ENCODE peak calls at places on chromosome 22, in four cellular contexts. Z is Peyer's patch; V is effector memory CD4-positive, alpha-beta T cell; J is cardiac fibroblast. X is an unnamed sample.

GRCh38 chr22:36775589-36775965 is 342 bp downstream of the IFT27 start:
- DNase-seq in V (peak; percentile 32), J (peak; percentile 26), Z (no peak), X (no peak)

GRCh38 chr22:45612451-45612901 is 59.2 kb upstream of the ATXN10 start:
- DNase-seq in Z (no peak), V (no peak), J (peak; percentile 80), X (peak; percentile 85)

GRCh38 chr22:26912985-26913384 is 255.6 kb downstream of the MIAT start:
- DNase-seq in J (no peak), Z (no peak), V (no peak), X (no peak)

GRCh38 chr22:36988075-36988474 is 31.2 kb downstream of the TST start:
- DNase-seq in J (no peak), V (no peak), Z (no peak), X (no peak)

GRCh38 chr22:30694638-30695350 is at the start of gene OSBP2:
- DNase-seq in V (no peak), J (no peak), Z (peak; percentile 69), X (no peak)

GRCh38 chr22:29152381-29153138 is 53.1 kb upstream of the EMID1 start:
- DNase-seq in V (no peak), Z (no peak), J (peak; percentile 34), X (no peak)

GRCh38 chr22:27792452-27793165 is 8.9 kb downstream of the MN1 start:
- DNase-seq in J (no peak), Z (no peak), V (no peak), X (no peak)

GRCh38 chr22:29265306-29265705 is 2.5 kb downstream of the RHBDD3 start:
- DNase-seq in V (no peak), Z (no peak), J (no peak), X (no peak)

GRCh38 chr22:31039393-31039792 is 41.7 kb upstream of the SMTN start:
- DNase-seq in J (peak; percentile 59), V (no peak), Z (no peak), X (no peak)

GRCh38 chr22:22120160-22120559 is 124.4 kb upstream of the VPREB1 start:
- DNase-seq in Z (no peak), J (no peak), V (no peak), X (no peak)

GRCh38 chr22:22166941-22167713 is 77.5 kb upstream of the VPREB1 start:
- DNase-seq in V (no peak), J (no peak), Z (no peak), X (no peak)

GRCh38 chr22:45200862-45201511 is 37.3 kb downstream of the NUP50 start:
- DNase-seq in J (no peak), V (no peak), Z (no peak), X (peak; percentile 61)

GRCh38 chr22:30969532-30970355 is 679 bp downstream of the TUG1 start:
- DNase-seq in J (peak; percentile 63), Z (peak; percentile 75), V (peak; percentile 30), X (peak; percentile 0)

GRCh38 chr22:45980776-45981175 is 3.8 kb upstream of the WNT7B start:
- DNase-seq in J (no peak), V (no peak), Z (no peak), X (no peak)

GRCh38 chr22:31578171-31578570 is 81.8 kb downstream of the SFI1 start:
- DNase-seq in V (no peak), J (no peak), Z (no peak), X (no peak)

GRCh38 chr22:27150530-27150909 is 493.1 kb downstream of the MIAT start:
- DNase-seq in V (no peak), J (no peak), Z (no peak), X (no peak)

GRCh38 chr22:35437038-35437437 is 37.1 kb downstream of the MCM5 start:
- DNase-seq in J (no peak), Z (no peak), V (no peak), X (no peak)

GRCh38 chr22:19937616-19938473 is 3.7 kb upstream of the COMT start:
- DNase-seq in V (no peak), J (no peak), Z (no peak), X (no peak)

GRCh38 chr22:35324067-35324466 is 24.4 kb downstream of the TOM1 start:
- DNase-seq in J (no peak), V (no peak), Z (no peak), X (no peak)

GRCh38 chr22:38513063-38513462 is 7.0 kb upstream of the DDX17 start:
- DNase-seq in J (no peak), V (no peak), Z (no peak), X (no peak)

GRCh38 chr22:37299969-37300509 is 17.7 kb downstream of the CYTH4 start:
- DNase-seq in V (no peak), Z (no peak), J (no peak), X (no peak)

GRCh38 chr22:30865656-30866055 is 102.9 kb downstream of the MORC2 start:
- DNase-seq in J (no peak), V (no peak), Z (peak; percentile 37), X (no peak)

GRCh38 chr22:37905534-37906363 is at the start of gene MICALL1:
- DNase-seq in Z (peak; percentile 87), J (peak; percentile 78), V (peak; percentile 53), X (peak; percentile 43)

GRCh38 chr22:28817919-28818859 is 17.8 kb upstream of the XBP1 start:
- DNase-seq in Z (no peak), J (no peak), V (no peak), X (no peak)

GRCh38 chr22:35587447-35587870 is 29.7 kb downstream of the MB start:
- DNase-seq in V (no peak), Z (no peak), J (peak; percentile 35), X (no peak)

GRCh38 chr22:29799217-29799680 is 32.1 kb downstream of the UQCR10 start:
- DNase-seq in V (no peak), Z (no peak), J (peak; percentile 97), X (peak; percentile 76)

GRCh38 chr22:26364066-26365015 is 64.7 kb upstream of the ASPHD2 start:
- DNase-seq in V (peak; percentile 19), J (peak; percentile 88), Z (no peak), X (peak; percentile 36)

GRCh38 chr22:21766933-21767462 is 31.4 kb upstream of the YPEL1 start:
- DNase-seq in J (no peak), V (peak; percentile 33), Z (no peak), X (no peak)

GRCh38 chr22:42296381-42296853 is 26.0 kb upstream of the TCF20 start:
- DNase-seq in J (no peak), Z (no peak), V (no peak), X (no peak)

GRCh38 chr22:45574069-45574703 is 71.5 kb downstream of the FBLN1 start:
- DNase-seq in J (no peak), Z (peak; percentile 42), V (no peak), X (no peak)

GRCh38 chr22:36453266-36453607 is 28.2 kb downstream of the TXN2 start:
- DNase-seq in Z (no peak), V (no peak), J (no peak), X (no peak)

GRCh38 chr22:37229012-37229804 is 14.9 kb downstream of the RAC2 start:
- DNase-seq in Z (no peak), J (peak; percentile 92), V (no peak), X (peak; percentile 67)

GRCh38 chr22:22103078-22103593 is 120.5 kb upstream of the TOP3B start:
- DNase-seq in Z (no peak), V (no peak), J (no peak), X (no peak)

GRCh38 chr22:48405741-48406140 is 1421.9 kb downstream of the BRD1 start:
- DNase-seq in V (no peak), J (no peak), Z (no peak), X (no peak)
- H3K4me3 ChIP-seq in V (no peak overlapping the region), J (no peak overlapping the region), Z (no peak overlapping the region), X (no peak overlapping the region)

GRCh38 chr22:48805516-48805915 is 1022.2 kb downstream of the BRD1 start:
- DNase-seq in V (no peak), J (no peak), Z (no peak), X (no peak)

GRCh38 chr22:48807155-48807554 is 1020.5 kb downstream of the BRD1 start:
- DNase-seq in J (no peak), Z (no peak), V (no peak), X (no peak)

GRCh38 chr22:48804811-48805301 is 1022.8 kb downstream of the BRD1 start:
- DNase-seq in J (no peak), V (no peak), Z (no peak), X (no peak)

GRCh38 chr22:48808038-48808960 is 1019.4 kb downstream of the BRD1 start:
- DNase-seq in V (no peak), J (no peak), Z (no peak), X (no peak)

DNA sequence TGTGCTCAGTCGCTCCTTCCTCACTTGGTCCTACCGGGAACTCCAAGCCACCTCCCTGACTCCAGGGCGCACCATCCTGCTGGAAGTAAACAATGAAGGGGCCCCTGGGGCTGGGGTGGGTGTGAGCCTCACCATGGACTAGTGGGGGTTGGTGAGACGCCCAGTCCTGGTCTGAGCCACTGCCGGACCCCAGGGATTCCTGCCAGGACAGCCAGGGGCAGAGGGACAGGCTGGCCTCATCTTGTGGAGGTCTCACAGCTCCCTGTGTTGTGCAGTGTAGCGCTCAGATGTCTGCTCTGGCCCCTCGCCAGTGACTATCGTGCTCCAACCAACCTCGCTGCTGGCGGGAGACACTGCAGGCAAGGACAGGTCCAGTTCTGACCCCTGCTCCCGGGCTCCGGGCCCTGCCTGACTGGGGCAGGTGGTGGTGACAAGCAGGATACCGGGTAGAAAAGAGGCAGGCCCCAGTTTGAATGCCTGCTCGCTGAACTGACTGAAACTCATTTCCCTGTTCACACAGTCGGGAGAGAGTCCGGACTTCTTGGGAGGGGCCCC is 1021.4 kb downstream of the BRD1 start:
- DNase-seq in J (no peak), V (no peak), Z (no peak), X (no peak)
- H3K4me3 ChIP-seq in J (no peak overlapping the region), V (no peak overlapping the region), Z (no peak overlapping the region), X (no peak overlapping the region)

GRCh38 chr22:24157783-24158170 is 23.5 kb upstream of the SUSD2 start:
- DNase-seq in V (no peak), J (peak; percentile 9), Z (no peak), X (no peak)
- H3K4me3 ChIP-seq in V (peak overlapping the region; percentile 76), J (no peak overlapping the region), Z (peak overlapping the region; percentile 72), X (no peak overlapping the region)

DNA sequence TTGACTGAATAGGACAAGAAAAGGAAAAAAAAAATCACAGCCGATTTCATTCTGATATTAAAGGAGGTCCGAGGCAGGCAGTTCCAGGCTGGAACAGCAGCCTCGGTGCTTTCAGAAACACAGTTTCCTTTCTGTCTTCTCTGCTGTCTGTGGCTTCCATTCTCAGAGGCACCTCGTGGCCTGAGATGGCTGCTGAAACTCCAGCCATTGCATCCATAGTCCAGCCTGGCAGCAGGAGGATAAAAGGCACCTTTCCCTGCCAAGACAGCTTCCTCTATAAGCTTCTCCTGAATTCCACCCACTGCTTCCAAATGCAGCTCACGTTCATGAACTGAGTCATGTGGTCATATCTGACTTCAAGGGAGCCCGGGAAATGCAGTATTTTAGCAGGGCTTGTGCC is 390.5 kb downstream of the TBC1D22A start:
- DNase-seq in Z (no peak), V (no peak), J (peak; percentile 20), X (no peak)
- H3K4me3 ChIP-seq in Z (no peak overlapping the region), V (no peak overlapping the region), J (no peak overlapping the region), X (no peak overlapping the region)

GRCh38 chr22:50530857-50531545 is 1.2 kb upstream of the TYMP start:
- DNase-seq in V (peak; percentile 63), J (peak; percentile 93), Z (peak; percentile 92), X (no peak)

GRCh38 chr22:50532353-50532700 is 2.5 kb upstream of the TYMP start:
- DNase-seq in Z (no peak), V (no peak), J (no peak), X (no peak)

GRCh38 chr22:50535113-50535512 is 5.3 kb upstream of the TYMP start:
- DNase-seq in J (no peak), V (no peak), Z (no peak), X (no peak)

GRCh38 chr22:50531546-50532352 is 1.9 kb upstream of the TYMP start:
- DNase-seq in Z (peak; percentile 88), V (peak; percentile 54), J (peak; percentile 87), X (no peak)

GRCh38 chr22:50532824-50533344 is 3.1 kb upstream of the TYMP start:
- DNase-seq in V (no peak), J (no peak), Z (no peak), X (no peak)
- H3K4me3 ChIP-seq in V (no peak overlapping the region), J (no peak overlapping the region), Z (no peak overlapping the region), X (no peak overlapping the region)

X was measured in skeletal muscle cell.